ENCODE peak calls at places on chromosomes 1 and 21, in four cellular contexts. One of them, this sample, is unnamed.

GRCh38 chr1:183365093-183365492 is 53.1 kb downstream of the NMNAT2 start:
- DNase-seq in Peyer's patch: no peak
- DNase-seq in BJ: no peak
- DNase-seq in progenitor cell of endocrine pancreas: no peak
- DNase-seq in this sample: no peak

GRCh38 chr1:240455228-240455821 is 156.6 kb downstream of the GREM2 start:
- DNase-seq in Peyer's patch: no peak
- DNase-seq in BJ: no peak
- DNase-seq in progenitor cell of endocrine pancreas: no peak
- DNase-seq in this sample: no peak

GRCh38 chr1:225973158-225973557 is 26.0 kb downstream of the SDE2 start:
- DNase-seq in Peyer's patch: no peak
- DNase-seq in BJ: no peak
- DNase-seq in progenitor cell of endocrine pancreas: no peak
- DNase-seq in this sample: no peak

GRCh38 chr1:209323743-209324142 is 259.8 kb upstream of the CAMK1G start:
- DNase-seq in Peyer's patch: no peak
- DNase-seq in BJ: no peak
- DNase-seq in progenitor cell of endocrine pancreas: no peak
- DNase-seq in this sample: no peak

GRCh38 chr21:39670741-39671140 is 58.0 kb downstream of the B3GALT5 start:
- DNase-seq in Peyer's patch: no peak
- DNase-seq in BJ: no peak
- DNase-seq in progenitor cell of endocrine pancreas: no peak
- DNase-seq in this sample: no peak

GRCh38 chr1:224781800-224782199 is 147.7 kb upstream of the DNAH14 start:
- DNase-seq in Peyer's patch: no peak
- DNase-seq in BJ: no peak
- DNase-seq in progenitor cell of endocrine pancreas: no peak
- DNase-seq in this sample: no peak

GRCh38 chr1:25679170-25679569 is 62.6 kb downstream of the MAN1C1 start:
- DNase-seq in Peyer's patch: no peak
- DNase-seq in BJ: no peak
- DNase-seq in progenitor cell of endocrine pancreas: no peak
- DNase-seq in this sample: no peak

GRCh38 chr1:228338521-228339051 is 68.0 kb downstream of the TRIM11 start:
- DNase-seq in Peyer's patch: no peak
- DNase-seq in BJ: no peak
- DNase-seq in progenitor cell of endocrine pancreas: no peak
- DNase-seq in this sample: no peak

GRCh38 chr1:186212574-186213224 is 162.4 kb downstream of the TPR start:
- DNase-seq in Peyer's patch: no peak
- DNase-seq in BJ: peak; percentile 45
- DNase-seq in progenitor cell of endocrine pancreas: peak; percentile 42
- DNase-seq in this sample: no peak

GRCh38 chr1:88892146-88892877 is 945 bp upstream of the GTF2B start:
- DNase-seq in Peyer's patch: no peak
- DNase-seq in BJ: no peak
- DNase-seq in progenitor cell of endocrine pancreas: no peak
- DNase-seq in this sample: no peak

GRCh38 chr1:22342734-22343191 is 108.9 kb upstream of the ZBTB40 start:
- DNase-seq in Peyer's patch: no peak
- DNase-seq in BJ: no peak
- DNase-seq in progenitor cell of endocrine pancreas: no peak
- DNase-seq in this sample: no peak

GRCh38 chr1:14487671-14488070 is 110.8 kb upstream of the KAZN start:
- DNase-seq in Peyer's patch: no peak
- DNase-seq in BJ: no peak
- DNase-seq in progenitor cell of endocrine pancreas: no peak
- DNase-seq in this sample: no peak

GRCh38 chr21:33434770-33435360 is 31.7 kb downstream of the IFNGR2 start:
- DNase-seq in Peyer's patch: no peak
- DNase-seq in BJ: peak; percentile 71
- DNase-seq in progenitor cell of endocrine pancreas: no peak
- DNase-seq in this sample: no peak

GRCh38 chr1:54885863-54886723 is 902 bp downstream of the DHCR24 start:
- DNase-seq in Peyer's patch: no peak
- DNase-seq in BJ: no peak
- DNase-seq in progenitor cell of endocrine pancreas: no peak
- DNase-seq in this sample: peak; percentile 6

GRCh38 chr1:97778718-97779117 is 142.1 kb downstream of the DPYD start:
- DNase-seq in Peyer's patch: no peak
- DNase-seq in BJ: no peak
- DNase-seq in progenitor cell of endocrine pancreas: no peak
- DNase-seq in this sample: no peak
- TF ChIP-seq CTCF in Peyer's patch: peak; percentile 23
- TF ChIP-seq CTCF in BJ: no peak
- TF ChIP-seq CTCF in progenitor cell of endocrine pancreas: no peak
- TF ChIP-seq CTCF in this sample: no peak

GRCh38 chr1:37270639-37271038 is 203.7 kb upstream of the ZC3H12A start:
- DNase-seq in Peyer's patch: no peak
- DNase-seq in BJ: no peak
- DNase-seq in progenitor cell of endocrine pancreas: no peak
- DNase-seq in this sample: no peak
- TF ChIP-seq CTCF in Peyer's patch: no peak
- TF ChIP-seq CTCF in BJ: no peak
- TF ChIP-seq CTCF in progenitor cell of endocrine pancreas: no peak
- TF ChIP-seq CTCF in this sample: no peak

DNA sequence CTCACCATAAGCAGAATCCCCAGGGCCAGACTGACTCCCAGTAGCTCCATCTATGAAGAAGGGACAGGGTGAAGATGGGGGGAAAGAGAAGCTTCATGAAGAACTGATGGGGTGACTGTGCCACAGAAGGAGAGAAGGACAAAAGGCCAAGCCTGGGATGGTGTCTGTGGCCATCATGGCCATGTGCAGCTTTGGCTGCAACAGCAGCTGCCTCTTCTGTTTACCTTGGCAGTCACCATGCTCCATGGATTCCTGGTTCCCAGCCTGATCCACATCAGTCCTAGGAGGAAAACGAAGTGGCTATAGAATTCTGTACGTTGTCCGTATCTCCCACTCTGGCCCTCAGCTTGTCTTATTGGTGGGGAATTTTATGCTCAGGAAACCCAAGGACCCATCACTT is 12.0 kb downstream of the SEMA6C start:
- DNase-seq in Peyer's patch: no peak
- DNase-seq in BJ: no peak
- DNase-seq in progenitor cell of endocrine pancreas: no peak
- DNase-seq in this sample: no peak
- TF ChIP-seq CTCF in Peyer's patch: no peak
- TF ChIP-seq CTCF in BJ: no peak
- TF ChIP-seq CTCF in progenitor cell of endocrine pancreas: no peak
- TF ChIP-seq CTCF in this sample: no peak

GRCh38 chr1:2230781-2231666 is 2.9 kb downstream of the SKI start:
- DNase-seq in Peyer's patch: peak; percentile 71
- DNase-seq in BJ: no peak
- DNase-seq in progenitor cell of endocrine pancreas: no peak
- DNase-seq in this sample: no peak
- TF ChIP-seq CTCF in Peyer's patch: no peak
- TF ChIP-seq CTCF in BJ: no peak
- TF ChIP-seq CTCF in progenitor cell of endocrine pancreas: no peak
- TF ChIP-seq CTCF in this sample: no peak

GRCh38 chr1:75673885-75674284 is 50.6 kb upstream of the ACADM start:
- DNase-seq in Peyer's patch: no peak
- DNase-seq in BJ: no peak
- DNase-seq in progenitor cell of endocrine pancreas: no peak
- DNase-seq in this sample: no peak

GRCh38 chr1:75672528-75673393 is 51.7 kb upstream of the ACADM start:
- DNase-seq in Peyer's patch: no peak
- DNase-seq in BJ: peak; percentile 30
- DNase-seq in progenitor cell of endocrine pancreas: no peak
- DNase-seq in this sample: no peak

GRCh38 chr1:75672108-75672507 is 52.4 kb upstream of the ACADM start:
- DNase-seq in Peyer's patch: no peak
- DNase-seq in BJ: no peak
- DNase-seq in progenitor cell of endocrine pancreas: no peak
- DNase-seq in this sample: no peak

GRCh38 chr1:75673399-75673798 is 51.1 kb upstream of the ACADM start:
- DNase-seq in Peyer's patch: no peak
- DNase-seq in BJ: no peak
- DNase-seq in progenitor cell of endocrine pancreas: no peak
- DNase-seq in this sample: no peak

GRCh38 chr1:75677443-75677842 is 47.1 kb upstream of the ACADM start:
- DNase-seq in Peyer's patch: no peak
- DNase-seq in BJ: no peak
- DNase-seq in progenitor cell of endocrine pancreas: no peak
- DNase-seq in this sample: no peak
- TF ChIP-seq CTCF in Peyer's patch: no peak
- TF ChIP-seq CTCF in BJ: no peak
- TF ChIP-seq CTCF in progenitor cell of endocrine pancreas: no peak
- TF ChIP-seq CTCF in this sample: no peak

GRCh38 chr1:1958071-1958541 is 39.0 kb upstream of the TMEM52 start:
- DNase-seq in Peyer's patch: no peak
- DNase-seq in BJ: no peak
- DNase-seq in progenitor cell of endocrine pancreas: no peak
- DNase-seq in this sample: no peak
- TF ChIP-seq CTCF in Peyer's patch: no peak
- TF ChIP-seq CTCF in BJ: no peak
- TF ChIP-seq CTCF in progenitor cell of endocrine pancreas: no peak
- TF ChIP-seq CTCF in this sample: no peak

DNA sequence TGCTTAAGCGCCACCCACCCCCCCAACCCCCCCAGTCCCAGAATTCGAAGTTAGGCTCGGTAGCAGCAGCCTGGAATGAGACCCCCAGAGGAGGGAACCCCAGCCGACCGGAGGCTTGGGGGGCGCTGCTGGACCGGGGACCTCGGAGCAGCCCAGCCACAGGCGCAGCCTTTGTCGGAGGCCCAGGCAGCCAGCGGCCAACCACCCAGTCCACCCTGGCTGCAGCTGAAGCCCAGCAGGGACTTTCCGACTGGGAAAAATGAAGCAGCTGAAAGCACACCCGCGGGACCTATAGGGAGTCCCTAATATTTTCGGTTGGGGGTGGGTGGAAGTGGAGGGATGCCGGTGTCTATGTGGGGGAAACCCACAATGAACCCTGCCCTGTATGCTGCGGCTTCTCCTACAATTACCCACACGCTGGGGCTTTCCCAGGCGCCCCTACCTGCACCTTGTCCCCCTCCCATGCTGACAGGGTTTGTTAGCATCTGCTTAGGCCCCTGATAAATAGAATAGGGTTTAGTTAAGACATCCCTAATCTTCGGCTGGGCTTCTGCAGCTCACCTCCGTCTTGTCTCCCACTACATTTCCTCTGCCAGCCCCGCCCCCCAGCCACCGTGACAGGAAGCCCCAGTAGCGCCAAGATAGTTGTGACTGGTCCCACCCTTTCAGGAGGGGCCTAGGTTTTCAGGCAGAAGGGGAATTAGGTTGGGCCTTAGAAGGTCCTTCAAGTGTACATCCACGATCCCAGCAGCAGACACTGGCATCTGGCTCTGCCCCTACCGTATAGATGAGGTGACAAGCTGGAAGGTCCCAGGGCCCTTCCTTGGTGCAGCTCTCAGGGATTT is 838 bp downstream of the CCDC28B start:
- DNase-seq in Peyer's patch: peak; percentile 96
- DNase-seq in BJ: no peak
- DNase-seq in progenitor cell of endocrine pancreas: peak; percentile 38
- DNase-seq in this sample: peak; percentile 86
- TF ChIP-seq CTCF in Peyer's patch: no peak
- TF ChIP-seq CTCF in BJ: peak; percentile 36
- TF ChIP-seq CTCF in progenitor cell of endocrine pancreas: peak; percentile 15
- TF ChIP-seq CTCF in this sample: no peak

This sample was measured in heart right ventricle.